ENCODE peak calls at places on chromosomes 12 and 14, in seven cellular contexts. One of them, this sample, is unnamed.

GRCh38 chr14:76550534-76550933 is 174.6 kb downstream of the ESRRB start:
- DNase-seq in Peyer's patch: no peak
- DNase-seq in progenitor cell of endocrine pancreas: no peak
- DNase-seq in MM.1S: no peak
- DNase-seq in choroid plexus epithelial cell: no peak
- DNase-seq in CD4-positive, alpha-beta T cell: no peak
- DNase-seq in tibial nerve: no peak
- DNase-seq in this sample: no peak

GRCh38 chr12:104372048-104372720 is 68.6 kb downstream of the EID3 start:
- DNase-seq in CD4-positive, alpha-beta T cell: peak; percentile 6
- DNase-seq in tibial nerve: no peak
- DNase-seq in Peyer's patch: no peak
- DNase-seq in choroid plexus epithelial cell: no peak
- DNase-seq in MM.1S: no peak
- DNase-seq in progenitor cell of endocrine pancreas: no peak
- DNase-seq in this sample: no peak

GRCh38 chr14:67444395-67444794 is 32.4 kb upstream of the PLEK2 start:
- DNase-seq in progenitor cell of endocrine pancreas: no peak
- DNase-seq in CD4-positive, alpha-beta T cell: no peak
- DNase-seq in tibial nerve: no peak
- DNase-seq in MM.1S: no peak
- DNase-seq in choroid plexus epithelial cell: no peak
- DNase-seq in Peyer's patch: no peak
- DNase-seq in this sample: no peak

GRCh38 chr12:96814200-96814599 is 92.9 kb upstream of the NEDD1 start:
- DNase-seq in CD4-positive, alpha-beta T cell: no peak
- DNase-seq in choroid plexus epithelial cell: peak; percentile 6
- DNase-seq in Peyer's patch: no peak
- DNase-seq in progenitor cell of endocrine pancreas: no peak
- DNase-seq in MM.1S: no peak
- DNase-seq in tibial nerve: no peak
- DNase-seq in this sample: no peak

GRCh38 chr14:38124496-38124895 is 83.2 kb upstream of the SSTR1 start:
- DNase-seq in CD4-positive, alpha-beta T cell: no peak
- DNase-seq in progenitor cell of endocrine pancreas: no peak
- DNase-seq in choroid plexus epithelial cell: no peak
- DNase-seq in MM.1S: no peak
- DNase-seq in Peyer's patch: no peak
- DNase-seq in tibial nerve: no peak
- DNase-seq in this sample: no peak

GRCh38 chr12:30877110-30877875 is 49.3 kb upstream of the TSPAN11 start:
- DNase-seq in tibial nerve: no peak
- DNase-seq in MM.1S: no peak
- DNase-seq in CD4-positive, alpha-beta T cell: no peak
- DNase-seq in choroid plexus epithelial cell: no peak
- DNase-seq in Peyer's patch: no peak
- DNase-seq in progenitor cell of endocrine pancreas: no peak
- DNase-seq in this sample: no peak

GRCh38 chr12:59158681-59159080 is 238.4 kb upstream of the LRIG3 start:
- DNase-seq in Peyer's patch: no peak
- DNase-seq in MM.1S: no peak
- DNase-seq in progenitor cell of endocrine pancreas: no peak
- DNase-seq in choroid plexus epithelial cell: no peak
- DNase-seq in CD4-positive, alpha-beta T cell: no peak
- DNase-seq in tibial nerve: no peak
- DNase-seq in this sample: no peak

GRCh38 chr12:25975682-25976081 is 17.2 kb downstream of the RASSF8 start:
- DNase-seq in MM.1S: no peak
- DNase-seq in progenitor cell of endocrine pancreas: no peak
- DNase-seq in tibial nerve: no peak
- DNase-seq in Peyer's patch: no peak
- DNase-seq in CD4-positive, alpha-beta T cell: no peak
- DNase-seq in choroid plexus epithelial cell: no peak
- DNase-seq in this sample: no peak

GRCh38 chr12:63844391-63845341 is at the start of gene SRGAP1:
- DNase-seq in CD4-positive, alpha-beta T cell: no peak
- DNase-seq in tibial nerve: peak; percentile 69
- DNase-seq in choroid plexus epithelial cell: peak; percentile 86
- DNase-seq in MM.1S: no peak
- DNase-seq in progenitor cell of endocrine pancreas: peak; percentile 41
- DNase-seq in Peyer's patch: peak; percentile 56
- DNase-seq in this sample: peak; percentile 91

GRCh38 chr14:104094709-104095425 is 9.4 kb downstream of the ASPG start:
- DNase-seq in tibial nerve: peak; percentile 51
- DNase-seq in progenitor cell of endocrine pancreas: peak; percentile 91
- DNase-seq in MM.1S: peak; percentile 37
- DNase-seq in CD4-positive, alpha-beta T cell: peak; percentile 71
- DNase-seq in Peyer's patch: peak; percentile 85
- DNase-seq in choroid plexus epithelial cell: peak; percentile 62
- DNase-seq in this sample: peak; percentile 46

GRCh38 chr14:96086032-96086431 is 46.9 kb downstream of the C14orf132 start:
- DNase-seq in progenitor cell of endocrine pancreas: no peak
- DNase-seq in Peyer's patch: no peak
- DNase-seq in MM.1S: no peak
- DNase-seq in choroid plexus epithelial cell: peak; percentile 59
- DNase-seq in CD4-positive, alpha-beta T cell: no peak
- DNase-seq in tibial nerve: no peak
- DNase-seq in this sample: peak; percentile 53

DNA sequence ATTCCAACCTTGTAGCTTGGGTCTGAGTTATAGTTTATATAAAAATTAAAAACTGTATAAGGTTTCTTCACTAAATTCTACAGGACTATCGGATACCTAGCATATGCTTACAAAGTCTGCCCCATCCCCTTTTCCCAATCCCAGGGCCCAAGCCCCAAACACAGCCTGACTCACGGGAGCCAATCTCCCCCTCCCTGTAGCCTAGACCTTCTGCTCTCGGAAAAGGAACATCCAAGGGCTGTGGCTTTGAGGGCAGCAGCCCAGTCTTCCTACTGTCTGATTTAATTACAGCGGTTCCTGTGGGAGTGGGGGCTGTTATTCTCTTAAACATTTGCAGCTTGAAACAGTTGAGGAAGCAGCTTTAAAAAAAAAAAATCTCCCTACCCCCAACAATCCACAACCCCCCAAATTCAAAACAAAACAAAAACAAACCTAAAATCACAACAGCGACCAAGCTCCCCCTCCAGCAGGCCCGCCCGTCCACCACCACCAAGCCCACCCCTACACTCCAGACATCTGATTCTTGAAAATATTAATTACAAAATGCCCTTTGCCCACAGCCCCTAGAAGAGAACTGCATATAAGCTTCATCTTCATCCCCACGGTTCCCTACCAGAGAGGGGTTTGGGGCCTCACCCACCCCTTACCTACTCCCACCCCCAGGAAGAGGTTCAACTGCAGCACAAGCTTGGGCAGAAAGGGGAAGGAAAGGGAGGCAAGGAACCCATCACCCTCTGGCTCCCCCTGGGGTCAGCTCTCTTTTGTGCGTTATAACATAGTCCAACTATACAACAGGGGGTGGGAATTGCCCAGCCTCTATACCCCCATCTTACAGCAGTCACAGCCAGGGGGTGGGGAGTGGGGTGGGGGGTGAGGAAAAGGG is 1.1 kb upstream of the PRKAG1 start:
- DNase-seq in tibial nerve: peak; percentile 40
- DNase-seq in CD4-positive, alpha-beta T cell: no peak
- DNase-seq in MM.1S: peak; percentile 46
- DNase-seq in progenitor cell of endocrine pancreas: no peak
- DNase-seq in Peyer's patch: no peak
- DNase-seq in choroid plexus epithelial cell: peak; percentile 54
- DNase-seq in this sample: peak; percentile 38
- TF ChIP-seq CTCF in tibial nerve: no peak
- TF ChIP-seq CTCF in CD4-positive, alpha-beta T cell: peak; percentile 28
- TF ChIP-seq CTCF in MM.1S: peak; percentile 40
- TF ChIP-seq CTCF in progenitor cell of endocrine pancreas: peak; percentile 35
- TF ChIP-seq CTCF in Peyer's patch: no peak
- TF ChIP-seq CTCF in choroid plexus epithelial cell: peak; percentile 58
- TF ChIP-seq CTCF in this sample: peak; percentile 43

GRCh38 chr12:51246254-51246853 is 7.7 kb downstream of the DAZAP2 start:
- DNase-seq in Peyer's patch: no peak
- DNase-seq in tibial nerve: no peak
- DNase-seq in CD4-positive, alpha-beta T cell: peak; percentile 7
- DNase-seq in progenitor cell of endocrine pancreas: no peak
- DNase-seq in choroid plexus epithelial cell: peak; percentile 65
- DNase-seq in MM.1S: no peak
- DNase-seq in this sample: peak; percentile 85
- TF ChIP-seq CTCF in Peyer's patch: no peak
- TF ChIP-seq CTCF in tibial nerve: no peak
- TF ChIP-seq CTCF in CD4-positive, alpha-beta T cell: no peak
- TF ChIP-seq CTCF in progenitor cell of endocrine pancreas: no peak
- TF ChIP-seq CTCF in choroid plexus epithelial cell: peak; percentile 33
- TF ChIP-seq CTCF in MM.1S: no peak
- TF ChIP-seq CTCF in this sample: peak; percentile 9

GRCh38 chr14:69096766-69097475 is 56.0 kb downstream of the DCAF5 start:
- DNase-seq in MM.1S: no peak
- DNase-seq in tibial nerve: no peak
- DNase-seq in Peyer's patch: no peak
- DNase-seq in CD4-positive, alpha-beta T cell: no peak
- DNase-seq in choroid plexus epithelial cell: peak; percentile 75
- DNase-seq in progenitor cell of endocrine pancreas: no peak
- DNase-seq in this sample: peak; percentile 48

GRCh38 chr14:69106451-69106850 is 46.5 kb downstream of the DCAF5 start:
- DNase-seq in MM.1S: no peak
- DNase-seq in Peyer's patch: no peak
- DNase-seq in progenitor cell of endocrine pancreas: no peak
- DNase-seq in choroid plexus epithelial cell: no peak
- DNase-seq in tibial nerve: no peak
- DNase-seq in CD4-positive, alpha-beta T cell: no peak
- DNase-seq in this sample: no peak

GRCh38 chr14:69105326-69105725 is 47.6 kb downstream of the DCAF5 start:
- DNase-seq in Peyer's patch: no peak
- DNase-seq in MM.1S: no peak
- DNase-seq in choroid plexus epithelial cell: peak; percentile 71
- DNase-seq in CD4-positive, alpha-beta T cell: no peak
- DNase-seq in tibial nerve: no peak
- DNase-seq in progenitor cell of endocrine pancreas: no peak
- DNase-seq in this sample: peak; percentile 84

GRCh38 chr14:69097974-69098373 is 54.9 kb downstream of the DCAF5 start:
- DNase-seq in choroid plexus epithelial cell: no peak
- DNase-seq in progenitor cell of endocrine pancreas: no peak
- DNase-seq in CD4-positive, alpha-beta T cell: no peak
- DNase-seq in Peyer's patch: no peak
- DNase-seq in MM.1S: no peak
- DNase-seq in tibial nerve: no peak
- DNase-seq in this sample: no peak

DNA sequence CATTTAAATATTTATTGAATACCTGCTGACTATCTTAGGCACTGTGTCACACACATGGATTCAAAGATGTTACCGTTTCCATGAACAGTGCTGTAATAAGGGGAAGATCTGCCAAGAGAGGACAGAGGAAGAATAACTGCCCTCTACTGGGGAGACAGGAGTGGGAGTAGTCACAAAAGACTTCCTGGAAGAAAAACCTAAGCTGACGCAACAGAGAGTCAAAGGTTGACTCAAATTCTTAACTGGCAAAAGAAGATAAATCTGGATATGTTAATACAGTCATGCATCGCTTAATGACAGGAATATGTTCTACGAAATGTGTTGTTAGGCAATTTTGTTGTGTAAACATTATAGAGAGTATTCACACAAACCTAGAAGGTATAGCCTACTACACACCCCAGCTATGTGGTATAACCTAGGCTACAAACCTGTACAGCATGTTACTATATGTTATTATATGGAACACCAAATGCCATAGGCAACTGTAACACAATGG is 51.5 kb downstream of the DCAF5 start:
- DNase-seq in MM.1S: no peak
- DNase-seq in choroid plexus epithelial cell: peak; percentile 93
- DNase-seq in progenitor cell of endocrine pancreas: no peak
- DNase-seq in CD4-positive, alpha-beta T cell: no peak
- DNase-seq in tibial nerve: peak; percentile 48
- DNase-seq in Peyer's patch: no peak
- DNase-seq in this sample: peak; percentile 95
- TF ChIP-seq CTCF in MM.1S: no peak
- TF ChIP-seq CTCF in choroid plexus epithelial cell: peak; percentile 83
- TF ChIP-seq CTCF in progenitor cell of endocrine pancreas: peak; percentile 43
- TF ChIP-seq CTCF in CD4-positive, alpha-beta T cell: peak; percentile 44
- TF ChIP-seq CTCF in tibial nerve: peak; percentile 33
- TF ChIP-seq CTCF in Peyer's patch: no peak
- TF ChIP-seq CTCF in this sample: peak; percentile 92

DNA sequence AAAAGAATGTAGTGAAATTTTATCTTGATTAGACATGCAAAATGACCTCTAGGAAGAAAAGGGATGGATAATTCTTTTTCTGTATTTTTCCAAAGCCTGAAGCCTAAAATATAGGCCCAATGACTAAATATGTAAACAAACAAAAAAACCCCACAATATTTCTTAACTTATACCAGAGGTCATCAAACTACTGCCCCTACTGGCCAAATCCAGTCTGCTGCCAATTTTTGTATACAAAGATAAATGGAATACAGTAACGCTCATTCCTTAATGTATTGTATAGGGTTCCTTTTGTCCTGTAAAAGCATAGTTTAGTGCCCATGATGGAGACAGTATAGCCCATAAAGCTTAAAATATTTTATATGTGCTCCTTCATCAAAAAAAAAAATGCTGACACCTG is 145.7 kb upstream of the ALG10 start:
- DNase-seq in MM.1S: no peak
- DNase-seq in progenitor cell of endocrine pancreas: no peak
- DNase-seq in tibial nerve: no peak
- DNase-seq in choroid plexus epithelial cell: no peak
- DNase-seq in CD4-positive, alpha-beta T cell: no peak
- DNase-seq in Peyer's patch: no peak
- DNase-seq in this sample: no peak
- TF ChIP-seq CTCF in MM.1S: peak; percentile 18
- TF ChIP-seq CTCF in progenitor cell of endocrine pancreas: peak; percentile 42
- TF ChIP-seq CTCF in tibial nerve: no peak
- TF ChIP-seq CTCF in choroid plexus epithelial cell: no peak
- TF ChIP-seq CTCF in CD4-positive, alpha-beta T cell: no peak
- TF ChIP-seq CTCF in Peyer's patch: no peak
- TF ChIP-seq CTCF in this sample: no peak